ENCODE peak calls at places on chromosomes 4 and X, in six cellular contexts. V is transverse colon, Q is brain microvascular endothelial cell, M is thoracic aorta, N is body of pancreas, W is colonic mucosa. Z is an unnamed sample. For H3K36me3, the result is how much of the 10 kb centered on the place peaks cover.

GRCh38 chrX:41759817-41760216 is 35.8 kb downstream of the GPR82 start:
- DNase-seq in V (no peak), Q (peak), M (no peak), N (no peak), W (no peak), Z (no peak)

GRCh38 chrX:17859609-17860178 is 1.4 kb downstream of the RAI2 start:
- DNase-seq in V (peak), Q (no peak), M (no peak), N (peak), W (no peak), Z (peak)

GRCh38 chrX:17525266-17525665 is 150.3 kb downstream of the NHS start:
- DNase-seq in V (no peak), Q (no peak), M (no peak), N (no peak), W (no peak), Z (no peak)

GRCh38 chrX:3231766-3232165 is 114.7 kb downstream of the MXRA5 start:
- DNase-seq in V (no peak), Q (peak), M (no peak), N (no peak), W (no peak), Z (no peak)

GRCh38 chr4:171954650-171955049 is 141.4 kb downstream of the GALNTL6 start:
- DNase-seq in V (no peak), Q (no peak), M (no peak), N (no peak), W (no peak), Z (no peak)

GRCh38 chr4:30929649-30930048 is 209.5 kb downstream of the PCDH7 start:
- DNase-seq in V (no peak), Q (no peak), M (no peak), N (no peak), W (no peak), Z (no peak)

GRCh38 chrX:72306851-72307645 is 1.3 kb upstream of the CITED1 start:
- DNase-seq in V (peak), Q (peak), M (peak), N (peak), W (peak), Z (peak)

GRCh38 chr4:38163216-38164006 is 203.2 kb downstream of the PTTG2 start:
- DNase-seq in V (no peak), Q (peak), M (no peak), N (peak), W (no peak), Z (no peak)

GRCh38 chr4:83255584-83255983 is 29.0 kb downstream of the COQ2 start:
- DNase-seq in V (no peak), Q (peak), M (no peak), N (no peak), W (no peak), Z (peak)

GRCh38 chr4:2510351-2511259 is 25.8 kb upstream of the FAM193A start:
- DNase-seq in V (no peak), Q (no peak), M (no peak), N (no peak), W (no peak), Z (no peak)
- H3K36me3 ChIP-seq in V (under half), Q (under half), M (under half), N (under half), W (under half), Z (under half)

DNA sequence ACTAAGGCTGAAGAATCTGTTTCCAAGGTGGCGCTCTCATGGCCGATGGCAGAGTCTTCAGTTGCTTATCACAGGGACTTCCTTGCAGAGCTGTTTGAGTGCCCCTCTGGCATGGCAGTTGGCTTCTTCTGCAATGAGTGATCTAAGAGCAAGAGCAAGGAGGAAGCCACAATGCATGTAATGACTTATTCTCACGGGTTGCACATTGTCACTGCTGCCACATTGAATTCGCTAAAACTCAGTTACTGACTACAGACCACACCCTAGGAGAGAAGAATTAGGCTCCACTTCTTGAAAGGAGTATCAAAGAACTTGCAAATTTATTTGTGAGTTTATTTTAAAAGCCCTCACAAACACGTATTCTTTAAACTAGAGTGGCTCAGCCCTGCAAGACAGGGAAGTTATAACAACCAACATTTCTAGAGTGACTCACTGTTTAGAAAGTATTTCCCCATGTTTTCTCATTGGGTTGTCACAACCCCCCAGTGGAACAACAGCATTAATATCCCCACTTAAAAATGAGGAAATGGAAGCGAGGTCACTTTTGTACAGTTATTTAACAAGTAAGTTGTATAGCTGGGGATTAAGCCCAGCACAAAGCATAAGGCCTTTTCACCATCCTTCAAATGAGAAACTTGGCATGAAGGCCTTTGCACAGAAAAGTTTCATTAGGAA is 32.4 kb upstream of the RBPJ start:
- DNase-seq in V (no peak), Q (peak), M (no peak), N (no peak), W (no peak), Z (no peak)
- TF ChIP-seq CTCF in V (no peak), Q (no peak), M (no peak), N (no peak), W (no peak), Z (no peak)

GRCh38 chr4:117637347-117637746 is 396.9 kb upstream of the NDST3 start:
- DNase-seq in V (no peak), Q (no peak), M (no peak), N (no peak), W (no peak), Z (no peak)
- H3K36me3 ChIP-seq in V (under half), Q (under half), M (under half), N (under half), W (under half), Z (under half)

GRCh38 chrX:153935326-153935851 is 552 bp upstream of the NAA10 start:
- DNase-seq in V (peak), Q (no peak), M (no peak), N (no peak), W (no peak), Z (no peak)

GRCh38 chrX:153937056-153937455 is 2.2 kb upstream of the NAA10 start:
- DNase-seq in V (no peak), Q (no peak), M (no peak), N (no peak), W (no peak), Z (no peak)

GRCh38 chrX:153941331-153942252 is 2.9 kb downstream of the RENBP start:
- DNase-seq in V (no peak), Q (no peak), M (no peak), N (no peak), W (no peak), Z (no peak)

GRCh38 chrX:153939573-153939972 is 4.7 kb upstream of the NAA10 start:
- DNase-seq in V (no peak), Q (no peak), M (no peak), N (no peak), W (no peak), Z (no peak)

DNA sequence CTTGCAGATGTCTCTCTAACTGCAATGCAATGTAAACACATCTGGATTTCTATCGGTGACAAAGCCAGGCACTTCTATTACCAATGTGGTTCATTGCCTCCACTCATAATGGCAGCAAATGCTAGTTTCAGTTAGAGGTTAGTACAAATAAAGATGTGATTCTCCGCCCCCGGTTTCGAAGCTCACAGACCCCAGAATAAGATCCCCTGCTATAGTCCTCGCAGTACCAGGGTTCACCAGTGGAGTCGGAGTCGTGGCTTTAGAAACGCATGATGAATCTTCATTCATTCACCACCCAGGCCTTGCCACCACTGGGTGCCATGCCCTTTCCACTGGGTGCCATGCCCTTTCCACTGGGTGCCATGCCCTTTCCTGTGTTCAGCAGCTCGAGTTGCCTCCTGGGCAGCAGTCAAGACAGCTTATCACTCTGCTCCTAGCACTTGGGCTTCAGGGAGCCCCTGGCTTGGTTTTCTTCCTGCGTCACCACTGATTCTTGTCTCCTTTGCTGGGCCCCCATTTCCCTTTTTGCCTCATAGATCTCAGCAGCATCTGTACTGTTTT is 3.5 kb upstream of the NAA10 start:
- DNase-seq in V (no peak), Q (no peak), M (no peak), N (no peak), W (no peak), Z (no peak)
- TF ChIP-seq CTCF in V (no peak), Q (peak), M (no peak), N (no peak), W (no peak), Z (no peak)

GRCh38 chr4:17595471-17596005 is 18.5 kb downstream of the LAP3 start:
- DNase-seq in V (no peak), Q (no peak), M (no peak), N (no peak), W (no peak), Z (no peak)
- H3K36me3 ChIP-seq in V (under half), Q (under half), M (under half), N (under half), W (under half), Z (under half)

GRCh38 chr4:139711461-139711860 is 45.8 kb downstream of the MGST2 start:
- DNase-seq in V (peak), Q (no peak), M (no peak), N (no peak), W (peak), Z (no peak)
- TF ChIP-seq CTCF in V (no peak), Q (no peak), M (no peak), N (no peak), W (no peak), Z (no peak)

DNA sequence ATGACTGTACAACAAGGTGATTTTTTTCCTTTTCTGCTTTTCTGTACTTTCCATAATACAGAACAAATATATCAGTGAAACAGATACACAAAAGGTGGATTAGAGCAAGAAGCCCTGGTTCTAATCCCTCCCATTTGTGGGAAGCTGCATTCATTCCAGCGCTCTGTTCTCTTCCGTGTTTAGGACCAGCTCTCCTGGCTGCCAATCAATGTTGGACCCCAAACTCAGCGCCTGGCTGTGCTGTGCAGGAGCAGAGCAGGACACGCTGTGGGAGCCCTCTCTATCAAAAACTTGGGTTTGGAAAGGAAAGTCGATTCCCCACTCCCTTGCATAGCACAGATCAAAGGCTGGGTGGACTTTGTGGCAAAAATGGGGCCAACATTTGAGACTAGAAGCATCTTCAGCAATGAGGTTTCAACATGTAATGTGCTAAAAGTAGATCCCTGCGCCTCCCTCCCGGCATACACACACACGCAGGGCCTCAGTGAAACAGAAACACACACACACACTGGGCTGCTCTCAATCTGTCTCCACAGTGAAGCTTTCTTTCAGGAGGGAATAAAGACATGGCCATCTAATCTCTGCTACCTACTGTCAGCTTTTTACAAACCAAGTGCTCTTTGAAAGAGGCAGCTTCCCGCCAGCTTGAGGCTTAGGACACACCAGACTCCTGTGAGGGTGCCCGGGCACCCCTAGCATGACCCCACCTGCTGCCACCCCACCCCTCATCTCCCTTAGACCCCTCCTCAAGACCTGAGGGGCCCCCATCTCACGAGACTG is 12.2 kb downstream of the WDR1 start:
- DNase-seq in V (no peak), Q (no peak), M (no peak), N (no peak), W (no peak), Z (no peak)
- H3K36me3 ChIP-seq in V (under half), Q (half or more), M (under half), N (under half), W (under half), Z (under half)

GRCh38 chr4:1050486-1051213 is 39.2 kb downstream of the FGFRL1 start:
- DNase-seq in V (peak), Q (no peak), M (no peak), N (no peak), W (no peak), Z (peak)
- TF ChIP-seq CTCF in V (no peak), Q (peak), M (no peak), N (no peak), W (no peak), Z (no peak)

DNA sequence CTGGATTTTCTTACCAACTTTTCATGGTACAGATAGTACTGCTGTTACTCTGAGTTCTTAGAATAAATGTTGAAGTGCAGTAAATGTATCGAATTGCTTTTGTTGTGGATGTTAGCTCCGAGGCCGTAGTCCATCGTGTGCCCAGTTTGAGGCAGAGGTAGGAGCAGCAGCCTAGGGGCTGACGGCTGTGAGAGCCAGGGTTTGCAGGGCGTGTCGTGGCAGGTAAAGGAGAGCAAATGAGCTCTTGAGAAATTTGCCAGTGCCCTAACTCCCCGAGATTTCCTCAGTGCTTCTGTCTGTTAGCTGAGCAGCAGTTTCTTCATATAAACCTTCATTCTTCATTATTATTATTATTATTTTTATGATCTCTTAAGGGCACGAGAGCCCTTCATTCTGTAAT is 21.6 kb downstream of the PRIMPOL start:
- DNase-seq in V (peak), Q (no peak), M (no peak), N (no peak), W (no peak), Z (peak)
- H3K36me3 ChIP-seq in V (under half), Q (under half), M (under half), N (under half), W (under half), Z (under half)

DNA sequence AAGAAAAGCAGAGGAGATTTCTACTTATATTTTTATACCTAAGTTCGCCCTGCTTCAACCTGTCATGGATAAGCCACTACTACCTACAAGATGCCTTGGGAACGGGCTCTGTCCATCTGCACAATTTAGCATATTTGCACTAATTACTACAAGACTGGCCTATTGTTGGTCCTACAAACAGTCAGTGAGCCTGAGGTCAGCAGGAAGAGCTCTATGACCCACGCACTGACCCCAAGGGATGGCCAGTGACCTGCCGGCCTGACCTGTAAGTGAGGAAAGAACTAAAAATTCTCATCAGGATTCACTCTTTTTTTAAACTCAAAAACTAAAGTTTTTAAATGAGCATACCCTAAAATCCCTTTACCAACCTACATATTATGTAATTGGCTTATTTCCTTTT is 142.0 kb downstream of the COL25A1 start:
- DNase-seq in V (no peak), Q (no peak), M (no peak), N (no peak), W (no peak), Z (no peak)
- TF ChIP-seq CTCF in V (no peak), Q (no peak), M (no peak), N (no peak), W (no peak), Z (no peak)

Z was measured in mucosa of descending colon.